ENCODE peak calls at places on chromosomes 3 and 15, in six cellular contexts. I is kidney, Y is IMR-90, P is Panc1, Q is breast epithelium, E is uterus. J is an unnamed sample.

GRCh38 chr3:151556591-151556990 is 95.7 kb upstream of the IGSF10 start:
- DNase-seq in I (no peak), Y (no peak), P (no peak), Q (no peak), E (no peak), J (no peak)

GRCh38 chr15:57591822-57592367 is at the start of gene MYZAP:
- DNase-seq in I (peak; percentile 83), Y (no peak), P (no peak), Q (no peak), E (peak; percentile 64), J (peak; percentile 22)

GRCh38 chr15:64842099-64842940 is 605 bp downstream of the PLEKHO2 start:
- DNase-seq in I (no peak), Y (peak; percentile 24), P (no peak), Q (no peak), E (no peak), J (peak; percentile 50)

GRCh38 chr3:136267235-136267634 is 17.1 kb downstream of the PCCB start:
- DNase-seq in I (no peak), Y (no peak), P (no peak), Q (no peak), E (no peak), J (no peak)

GRCh38 chr3:8443829-8444791 is 57.5 kb upstream of the LMCD1 start:
- DNase-seq in I (peak; percentile 96), Y (peak; percentile 99), P (peak; percentile 93), Q (peak; percentile 94), E (peak; percentile 66), J (peak; percentile 99)

GRCh38 chr3:182492536-182492935 is 300.8 kb upstream of the ATP11B start:
- DNase-seq in I (no peak), Y (no peak), P (no peak), Q (no peak), E (no peak), J (no peak)

GRCh38 chr15:50786871-50787270 is 21.4 kb upstream of the SPPL2A start:
- DNase-seq in I (no peak), Y (no peak), P (no peak), Q (no peak), E (no peak), J (no peak)

GRCh38 chr3:170448530-170449110 is 30.0 kb downstream of the CLDN11 start:
- DNase-seq in I (no peak), Y (peak; percentile 33), P (no peak), Q (no peak), E (no peak), J (no peak)

GRCh38 chr3:157129782-157130137 is 30.2 kb downstream of the CCNL1 start:
- DNase-seq in I (no peak), Y (no peak), P (no peak), Q (no peak), E (peak; percentile 23), J (no peak)

GRCh38 chr15:66603301-66604179 is 37.7 kb upstream of the LCTL start:
- DNase-seq in I (peak; percentile 83), Y (peak; percentile 62), P (peak; percentile 27), Q (no peak), E (peak; percentile 34), J (peak; percentile 89)

DNA sequence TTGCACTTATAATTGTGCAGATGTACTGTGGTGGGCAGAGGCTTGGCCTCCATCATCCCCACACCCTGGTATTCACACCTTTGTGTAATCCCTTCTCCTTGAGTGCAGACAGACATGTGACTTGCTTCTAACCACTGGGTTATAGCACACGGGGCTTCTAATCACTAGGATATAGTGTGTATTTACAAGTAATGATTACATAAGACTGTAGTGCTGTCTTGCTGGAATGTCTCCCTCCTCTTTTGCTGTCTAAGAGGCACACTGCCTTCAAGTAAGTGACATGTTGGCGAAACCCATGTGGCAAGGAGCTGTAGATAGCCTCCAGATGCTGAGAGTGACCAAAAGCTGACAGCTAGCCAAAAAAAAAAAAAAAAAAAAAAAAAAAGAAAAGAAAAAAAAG is 542.7 kb upstream of the MDFIC2 start:
- DNase-seq in I (no peak), Y (peak; percentile 42), P (no peak), Q (no peak), E (no peak), J (peak; percentile 47)
- H3K27ac ChIP-seq in I (no peak overlapping the region), Y (no peak overlapping the region), P (no peak overlapping the region), Q (no peak overlapping the region), E (no peak overlapping the region), J (no peak overlapping the region)

GRCh38 chr15:85726446-85726845 is 68.3 kb downstream of the KLHL25 start:
- DNase-seq in I (no peak), Y (no peak), P (no peak), Q (no peak), E (no peak), J (no peak)

GRCh38 chr15:85727068-85727467 is 67.7 kb downstream of the KLHL25 start:
- DNase-seq in I (no peak), Y (no peak), P (no peak), Q (no peak), E (no peak), J (peak; percentile 57)

GRCh38 chr15:85725564-85725963 is 69.2 kb downstream of the KLHL25 start:
- DNase-seq in I (no peak), Y (no peak), P (no peak), Q (no peak), E (no peak), J (no peak)

GRCh38 chr15:85733415-85733814 is 61.3 kb downstream of the KLHL25 start:
- DNase-seq in I (no peak), Y (no peak), P (no peak), Q (no peak), E (no peak), J (peak; percentile 25)

DNA sequence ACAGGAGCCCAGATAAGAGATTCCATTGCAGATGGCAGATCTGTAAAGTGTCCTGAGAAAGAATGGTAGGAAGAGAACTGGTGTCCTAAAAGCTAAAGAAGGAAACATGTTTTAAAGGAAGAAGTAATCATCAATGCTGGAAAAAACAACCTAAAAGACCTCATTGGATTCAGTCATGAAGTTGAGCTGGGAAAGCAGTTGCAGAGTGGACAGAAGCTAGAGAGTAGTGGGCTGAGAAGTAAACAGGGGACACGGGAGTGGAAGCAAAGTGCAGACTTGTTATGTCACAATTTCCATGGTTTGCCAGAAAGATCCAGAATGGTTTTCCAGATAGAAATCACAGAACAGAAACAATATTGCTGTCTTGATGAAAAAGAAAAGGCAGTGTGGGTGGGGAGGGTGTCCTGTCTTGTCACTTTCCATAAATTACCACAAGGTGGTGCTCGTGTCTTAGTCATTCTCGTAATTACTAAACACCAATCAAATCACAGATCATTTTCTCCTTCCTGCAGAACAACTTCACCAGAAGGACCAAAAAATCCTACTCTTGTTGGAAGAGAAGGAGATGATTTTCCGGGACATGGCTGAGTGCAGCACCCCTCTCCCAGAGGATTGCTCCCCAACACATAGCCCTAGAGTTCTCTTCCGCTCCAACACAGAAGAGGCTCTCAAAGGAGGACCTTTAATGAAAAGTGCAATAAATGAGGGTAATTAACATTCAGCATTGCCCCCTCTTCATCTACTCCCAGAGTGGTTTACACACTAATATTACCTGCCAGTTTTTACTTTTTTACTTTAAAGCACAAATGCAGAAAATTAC is 64.5 kb downstream of the KLHL25 start:
- DNase-seq in I (no peak), Y (peak; percentile 71), P (peak; percentile 41), Q (no peak), E (no peak), J (peak; percentile 70)
- H3K36me3 ChIP-seq in I (peaks cover 36% of the 10 kb centered on the region), Y (peaks cover 21% of the 10 kb centered on the region), P (peaks cover 11% of the 10 kb centered on the region), Q (no peaks in the 10 kb centered on the region), E (no peaks in the 10 kb centered on the region), J (peaks cover 45% of the 10 kb centered on the region)

GRCh38 chr3:141412936-141413354 is 44.6 kb downstream of the ZBTB38 start:
- DNase-seq in I (peak; percentile 90), Y (peak; percentile 85), P (no peak), Q (peak; percentile 88), E (peak; percentile 94), J (peak; percentile 94)

GRCh38 chr3:141410861-141411771 is 42.8 kb downstream of the ZBTB38 start:
- DNase-seq in I (no peak), Y (peak; percentile 68), P (no peak), Q (no peak), E (no peak), J (peak; percentile 52)

GRCh38 chr3:141408596-141408995 is 40.3 kb downstream of the ZBTB38 start:
- DNase-seq in I (no peak), Y (no peak), P (no peak), Q (no peak), E (no peak), J (no peak)

GRCh38 chr3:141412087-141412935 is 44.0 kb downstream of the ZBTB38 start:
- DNase-seq in I (no peak), Y (peak; percentile 96), P (no peak), Q (no peak), E (peak; percentile 55), J (no peak)

DNA sequence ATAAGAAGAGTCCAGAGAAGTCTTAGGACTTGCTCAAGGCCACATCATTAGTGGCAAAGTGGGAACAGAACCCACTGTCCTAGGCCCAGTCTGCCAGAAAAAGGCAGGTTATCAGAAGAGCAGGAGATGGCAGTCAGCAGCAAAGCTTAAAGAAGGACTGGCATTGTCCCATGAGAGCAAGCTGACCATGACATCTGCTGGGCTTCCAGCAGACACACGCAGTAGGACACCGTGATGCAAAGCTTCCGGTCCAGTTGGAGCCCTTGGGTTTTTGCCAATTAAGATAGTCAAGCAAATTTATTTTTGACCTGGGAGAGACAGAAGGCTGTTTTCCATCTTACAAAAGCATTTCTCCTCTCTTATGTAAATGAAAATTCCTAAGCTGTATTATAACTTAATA is 42.1 kb downstream of the ZBTB38 start:
- DNase-seq in I (no peak), Y (peak; percentile 83), P (no peak), Q (no peak), E (no peak), J (no peak)
- TF ChIP-seq CTCF in I (no peak), Y (no peak), P (peak; percentile 11), Q (no peak), E (no peak), J (no peak)

DNA sequence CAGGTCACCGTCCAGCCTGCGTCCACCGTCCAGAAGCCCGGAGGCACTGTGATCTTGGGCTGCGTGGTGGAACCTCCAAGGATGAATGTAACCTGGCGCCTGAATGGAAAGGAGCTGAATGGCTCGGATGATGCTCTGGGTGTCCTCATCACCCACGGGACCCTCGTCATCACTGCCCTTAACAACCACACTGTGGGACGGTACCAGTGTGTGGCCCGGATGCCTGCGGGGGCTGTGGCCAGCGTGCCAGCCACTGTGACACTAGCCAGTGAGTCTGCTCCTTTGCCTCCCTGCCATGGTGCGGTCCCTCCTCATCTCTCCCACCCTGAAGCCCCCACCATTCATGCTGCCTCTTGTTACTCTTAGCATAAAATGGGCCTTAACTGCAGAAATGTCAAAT is 39.2 kb downstream of the BOC start:
- DNase-seq in I (no peak), Y (no peak), P (no peak), Q (no peak), E (no peak), J (no peak)
- H3K27ac ChIP-seq in I (no peak overlapping the region), Y (no peak overlapping the region), P (no peak overlapping the region), Q (peak overlapping the region; percentile 97), E (peak overlapping the region; percentile 93), J (no peak overlapping the region)